ENCODE peak calls at places on chromosomes 2 and 18, in five cellular contexts. G is IMR-90, N is brain microvascular endothelial cell, F is sigmoid colon, S is foreskin fibroblast. P is an unnamed sample.
A peak's percentile ranks its signal among the peaks of the same experiment; 100 is the strongest.

GRCh38 chr2:88190808-88191721 is 20.9 kb downstream of the THNSL2 start:
- DNase-seq in S (peak; percentile 37), N (no peak), G (peak; percentile 23), F (no peak), P (peak; percentile 66)

GRCh38 chr2:75609937-75610508 is 36.6 kb upstream of the MRPL19 start:
- DNase-seq in F (no peak), G (peak; percentile 36), S (no peak), N (no peak), P (no peak)

GRCh38 chr2:68059769-68060525 is 2.9 kb downstream of the C1D start:
- DNase-seq in G (peak; percentile 30), S (peak; percentile 55), F (no peak), N (no peak), P (no peak)

GRCh38 chr18:991441-991840 is 86.8 kb downstream of the ADCYAP1 start:
- DNase-seq in G (no peak), N (no peak), S (no peak), F (no peak), P (no peak)

GRCh38 chr2:71923143-71923525 is 224.5 kb downstream of the CYP26B1 start:
- DNase-seq in N (no peak), G (no peak), F (no peak), S (peak; percentile 41), P (peak; percentile 47)

GRCh38 chr2:235244497-235245215 is 249.2 kb upstream of the AGAP1 start:
- DNase-seq in G (peak; percentile 15), F (no peak), S (no peak), N (peak; percentile 22), P (no peak)

GRCh38 chr2:8500124-8501054 is 181.5 kb upstream of the ID2 start:
- DNase-seq in F (peak; percentile 66), G (peak; percentile 33), S (peak; percentile 8), N (no peak), P (no peak)

GRCh38 chr2:68565858-68566257 is 77.5 kb upstream of the PROKR1 start:
- DNase-seq in N (peak; percentile 27), F (no peak), G (peak; percentile 73), S (peak; percentile 31), P (peak; percentile 3)

GRCh38 chr18:32968228-32968627 is 195.4 kb upstream of the KLHL14 start:
- DNase-seq in G (no peak), F (no peak), N (no peak), S (no peak), P (no peak)

GRCh38 chr18:9638886-9639285 is 24.5 kb upstream of the PPP4R1 start:
- DNase-seq in G (no peak), F (no peak), S (no peak), N (no peak), P (no peak)

GRCh38 chr18:9648431-9649163 is 34.2 kb upstream of the PPP4R1 start:
- DNase-seq in S (no peak), F (no peak), N (no peak), G (no peak), P (no peak)

GRCh38 chr18:9647496-9648323 is 33.4 kb upstream of the PPP4R1 start:
- DNase-seq in F (no peak), G (no peak), N (no peak), S (no peak), P (no peak)

GRCh38 chr18:9642799-9643445 is 28.6 kb upstream of the PPP4R1 start:
- DNase-seq in F (no peak), S (peak; percentile 36), N (peak; percentile 37), G (no peak), P (peak; percentile 40)

GRCh38 chr18:9643549-9643948 is 29.2 kb upstream of the PPP4R1 start:
- DNase-seq in N (peak; percentile 97), F (no peak), G (peak; percentile 97), S (peak; percentile 96), P (peak; percentile 97)
- H3K4me3 ChIP-seq in N (no peak overlapping the region), F (no peak overlapping the region), G (no peak overlapping the region), S (no peak overlapping the region), P (peak overlapping the region; percentile 45)

DNA sequence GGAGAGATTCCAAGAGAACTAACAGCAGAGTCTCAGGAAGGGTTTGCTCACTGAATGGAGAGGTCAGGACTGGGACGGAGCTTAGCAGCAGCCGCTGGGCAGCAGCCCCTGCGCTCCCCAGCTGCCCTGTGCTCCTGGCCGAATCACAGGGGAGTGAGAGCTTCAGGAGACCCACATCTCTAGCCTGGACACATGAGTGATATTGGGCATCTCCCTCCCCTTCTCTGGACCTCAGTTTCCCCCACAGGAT is 511 bp downstream of the MATN3 start:
- DNase-seq in F (no peak), S (no peak), G (no peak), N (no peak), P (no peak)
- H3K4me3 ChIP-seq in F (peak overlapping the region; percentile 45), S (peak overlapping the region; percentile 48), G (peak overlapping the region; percentile 50), N (peak overlapping the region; percentile 55), P (peak overlapping the region; percentile 78)

GRCh38 chr18:65439184-65439583 is 311.6 kb upstream of the CDH7 start:
- DNase-seq in G (no peak), F (no peak), S (peak; percentile 20), N (no peak), P (peak; percentile 1)
- H3K4me3 ChIP-seq in G (no peak overlapping the region), F (no peak overlapping the region), S (no peak overlapping the region), N (no peak overlapping the region), P (no peak overlapping the region)

GRCh38 chr2:209772316-209772715 is 684 bp downstream of the UNC80 start:
- DNase-seq in S (no peak), F (no peak), N (no peak), G (no peak), P (no peak)
- H3K4me3 ChIP-seq in S (no peak overlapping the region), F (no peak overlapping the region), N (peak overlapping the region; percentile 59), G (no peak overlapping the region), P (no peak overlapping the region)

DNA sequence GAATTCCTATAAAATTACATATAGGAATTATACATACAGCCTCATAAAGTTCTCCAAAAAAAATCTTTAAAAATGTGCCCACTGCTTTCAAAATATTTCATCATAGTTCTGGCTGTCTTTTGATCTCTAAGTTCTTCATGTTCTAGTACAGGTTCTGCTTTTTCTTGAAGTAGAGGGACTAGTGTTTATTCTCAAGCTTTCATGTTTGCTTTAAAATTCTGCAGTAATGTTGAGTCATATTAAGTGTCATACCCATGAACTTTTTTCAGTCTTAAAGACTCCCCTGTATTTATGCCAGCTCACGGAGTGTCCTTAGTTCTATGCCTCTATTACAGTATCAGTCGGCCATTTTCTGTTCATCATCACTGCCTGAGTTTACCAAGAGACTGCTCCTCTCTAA is 54.8 kb upstream of the CCDC141 start:
- DNase-seq in G (peak; percentile 78), N (peak; percentile 38), F (no peak), S (peak; percentile 59), P (peak; percentile 41)
- H3K4me3 ChIP-seq in G (no peak overlapping the region), N (no peak overlapping the region), F (no peak overlapping the region), S (no peak overlapping the region), P (no peak overlapping the region)

GRCh38 chr2:144659731-144660275 is 139.9 kb upstream of the ZEB2 start:
- DNase-seq in N (peak; percentile 99), S (peak; percentile 27), G (peak; percentile 88), F (no peak), P (no peak)
- H3K4me3 ChIP-seq in N (no peak overlapping the region), S (no peak overlapping the region), G (no peak overlapping the region), F (no peak overlapping the region), P (no peak overlapping the region)

DNA sequence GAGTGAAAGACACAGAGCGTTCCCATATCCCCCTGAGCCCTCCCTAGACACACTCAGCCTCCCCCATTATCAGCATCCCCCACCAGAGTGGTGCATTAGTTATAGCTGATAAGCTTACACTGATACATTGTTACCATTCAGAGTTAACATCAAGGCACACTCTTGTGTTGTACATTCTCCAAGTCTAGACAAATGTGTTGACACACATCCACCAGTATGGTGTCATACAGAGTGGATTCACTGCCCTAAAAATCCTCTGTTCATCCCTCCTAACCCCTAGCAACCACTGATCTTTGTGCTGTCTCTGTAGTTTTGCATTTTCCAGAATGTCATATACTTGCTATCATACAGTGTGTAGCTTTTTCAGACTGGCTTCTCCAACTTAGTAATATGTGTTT is 78.0 kb upstream of the RPL31 start:
- DNase-seq in N (no peak), F (no peak), G (no peak), S (no peak), P (no peak)
- H3K4me3 ChIP-seq in N (no peak overlapping the region), F (no peak overlapping the region), G (no peak overlapping the region), S (no peak overlapping the region), P (peak overlapping the region; percentile 71)

GRCh38 chr2:21544392-21544791 is 420.6 kb downstream of the TDRD15 start:
- DNase-seq in S (no peak), G (no peak), F (no peak), N (no peak), P (no peak)

DNA sequence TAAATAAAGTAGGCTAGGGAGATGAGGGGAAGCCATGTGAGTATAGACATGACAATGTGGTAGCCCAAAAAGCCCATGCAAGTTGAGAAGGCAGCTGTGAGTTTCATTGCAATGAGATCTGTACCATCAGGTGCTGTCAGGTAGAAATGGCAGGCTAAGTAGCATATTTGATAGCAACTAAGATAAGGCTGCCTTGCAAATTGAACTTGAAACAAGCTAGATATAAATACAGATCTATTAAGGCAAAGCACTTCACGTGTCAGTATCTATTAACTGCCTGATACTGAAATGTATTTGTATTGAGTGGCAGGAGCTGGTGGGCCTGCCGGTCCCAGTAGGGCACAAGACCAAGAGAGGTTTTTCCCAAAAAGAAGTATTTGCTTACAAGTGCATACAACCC is 419.9 kb downstream of the TDRD15 start:
- DNase-seq in S (no peak), G (no peak), F (no peak), N (no peak), P (no peak)
- H3K4me3 ChIP-seq in S (no peak overlapping the region), G (no peak overlapping the region), F (no peak overlapping the region), N (no peak overlapping the region), P (no peak overlapping the region)

DNA sequence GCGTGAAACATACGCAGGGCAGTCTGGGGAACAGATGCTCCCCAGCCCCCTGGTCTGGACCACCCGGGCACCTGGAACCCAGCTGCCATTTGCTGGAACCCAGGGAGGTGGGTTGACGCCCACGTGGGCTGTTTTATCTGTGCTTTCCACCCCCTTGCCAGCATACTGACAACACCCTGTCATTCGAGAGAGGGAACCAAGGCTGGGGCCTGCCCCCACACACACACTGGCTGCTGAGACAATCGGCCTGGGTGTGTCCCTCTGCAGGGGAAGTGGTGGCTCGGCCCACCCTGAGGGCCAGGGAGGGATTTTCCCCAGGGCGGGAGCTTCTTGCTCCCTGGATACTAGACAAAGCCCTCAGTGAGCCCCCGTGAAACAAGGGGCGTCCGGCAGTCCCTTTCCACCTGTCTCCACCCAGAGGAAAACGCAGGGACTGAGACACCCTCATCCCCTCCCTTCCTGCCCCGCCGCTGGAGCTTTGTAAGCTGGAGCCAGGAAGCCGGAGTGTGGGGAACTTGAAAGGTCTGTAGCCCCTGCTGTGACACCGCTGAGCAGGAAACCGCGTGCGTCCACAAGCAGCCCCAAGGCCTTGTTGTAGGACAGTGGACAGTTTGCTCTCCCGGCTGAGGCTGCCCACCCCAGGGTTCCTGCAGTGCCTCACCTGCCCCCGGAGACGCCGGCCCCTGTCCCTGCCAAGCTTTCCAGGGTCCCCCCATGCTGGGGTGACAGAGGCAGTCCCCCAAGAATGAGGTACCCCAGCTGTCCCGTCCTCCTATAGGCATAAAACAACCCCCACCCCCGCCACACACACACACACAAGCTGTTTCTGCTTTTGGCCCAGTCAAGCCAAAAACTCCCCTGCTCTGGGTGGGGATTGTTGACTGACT is 14.1 kb upstream of the KLF11 start:
- DNase-seq in N (no peak), S (no peak), F (peak; percentile 82), G (no peak), P (no peak)
- H3K4me3 ChIP-seq in N (no peak overlapping the region), S (no peak overlapping the region), F (no peak overlapping the region), G (no peak overlapping the region), P (no peak overlapping the region)

P was measured in adipocyte.